ENCODE peak calls at places on chromosome 13, in six cellular contexts. A, F, D, X, S and E are unnamed samples.

GRCh38 chr13:111245781-111246384 is 74.6 kb upstream of the TEX29 start:
- DNase-seq in A (no peak), F (peak; percentile 76), D (peak; percentile 45), X (no peak), S (no peak), E (no peak)

GRCh38 chr13:111337741-111338140 is 17.3 kb downstream of the TEX29 start:
- DNase-seq in A (no peak), F (no peak), D (peak; percentile 8), X (no peak), S (no peak), E (no peak)

GRCh38 chr13:58884353-58884752 is 1252.8 kb downstream of the PCDH17 start:
- DNase-seq in A (no peak), F (no peak), D (no peak), X (no peak), S (no peak), E (no peak)

GRCh38 chr13:55000043-55000442 is 1971.4 kb downstream of the OLFM4 start:
- DNase-seq in A (no peak), F (no peak), D (no peak), X (no peak), S (no peak), E (no peak)

GRCh38 chr13:97431365-97431764 is 2.6 kb upstream of the RAP2A start:
- DNase-seq in A (no peak), F (no peak), D (no peak), X (no peak), S (no peak), E (no peak)

GRCh38 chr13:24351423-24351822 is 42.0 kb downstream of the C1QTNF9 start:
- DNase-seq in A (no peak), F (no peak), D (no peak), X (no peak), S (no peak), E (no peak)

GRCh38 chr13:47903836-47904235 is 97.2 kb downstream of the SUCLA2 start:
- DNase-seq in A (no peak), F (no peak), D (peak; percentile 83), X (no peak), S (no peak), E (no peak)

GRCh38 chr13:101917833-101918755 is 465.6 kb downstream of the ITGBL1 start:
- DNase-seq in A (no peak), F (no peak), D (no peak), X (no peak), S (no peak), E (no peak)

GRCh38 chr13:99322297-99323103 is 15.3 kb upstream of the GPR183 start:
- DNase-seq in A (peak; percentile 85), F (peak; percentile 38), D (peak; percentile 88), X (peak; percentile 41), S (no peak), E (no peak)

GRCh38 chr13:79527698-79528097 is 46.7 kb downstream of the NDFIP2 start:
- DNase-seq in A (no peak), F (no peak), D (no peak), X (no peak), S (no peak), E (no peak)

GRCh38 chr13:105035092-105035491 is 1500.4 kb downstream of the EFNB2 start:
- DNase-seq in A (no peak), F (no peak), D (peak; percentile 3), X (no peak), S (no peak), E (no peak)

GRCh38 chr13:24185591-24186232 is 25.2 kb downstream of the SPATA13 start:
- DNase-seq in A (no peak), F (no peak), D (peak; percentile 69), X (no peak), S (no peak), E (no peak)

GRCh38 chr13:113333076-113333475 is 30.9 kb downstream of the GRTP1 start:
- DNase-seq in A (no peak), F (no peak), D (no peak), X (no peak), S (no peak), E (no peak)

GRCh38 chr13:113413178-113413897 is 40.0 kb downstream of the ADPRHL1 start:
- DNase-seq in A (no peak), F (no peak), D (no peak), X (no peak), S (no peak), E (no peak)

GRCh38 chr13:48833412-48833811 is 142.3 kb upstream of the FNDC3A start:
- DNase-seq in A (no peak), F (no peak), D (no peak), X (no peak), S (no peak), E (no peak)

GRCh38 chr13:80361883-80362327 is 21.0 kb upstream of the SPRY2 start:
- DNase-seq in A (peak; percentile 53), F (no peak), D (no peak), X (no peak), S (no peak), E (no peak)

GRCh38 chr13:32048816-32049215 is 17.2 kb downstream of the FRY start:
- DNase-seq in A (no peak), F (no peak), D (no peak), X (no peak), S (no peak), E (no peak)

GRCh38 chr13:106533101-106533939 is 2.1 kb downstream of the EFNB2 start:
- DNase-seq in A (peak; percentile 34), F (peak; percentile 18), D (peak; percentile 89), X (peak; percentile 2), S (peak; percentile 34), E (no peak)

GRCh38 chr13:97498419-97498818 is 64.5 kb downstream of the RAP2A start:
- DNase-seq in A (no peak), F (no peak), D (no peak), X (no peak), S (no peak), E (no peak)

GRCh38 chr13:25990801-25991200 is 61.0 kb downstream of the SHISA2 start:
- DNase-seq in A (no peak), F (no peak), D (peak; percentile 59), X (no peak), S (no peak), E (no peak)

GRCh38 chr13:74205313-74205690 is 71.1 kb upstream of the KLF12 start:
- DNase-seq in A (no peak), F (no peak), D (no peak), X (no peak), S (no peak), E (no peak)

GRCh38 chr13:28978574-28978973 is 158.4 kb downstream of the MTUS2 start:
- DNase-seq in A (no peak), F (no peak), D (no peak), X (no peak), S (no peak), E (no peak)

GRCh38 chr13:109979186-109979585 is 192.8 kb upstream of the IRS2 start:
- DNase-seq in A (no peak), F (no peak), D (no peak), X (no peak), S (no peak), E (no peak)

GRCh38 chr13:49395416-49396277 is 48.2 kb downstream of the CAB39L start:
- DNase-seq in A (no peak), F (no peak), D (no peak), X (no peak), S (no peak), E (no peak)

GRCh38 chr13:45413826-45414312 is 4.3 kb downstream of the SLC25A30 start:
- DNase-seq in A (no peak), F (no peak), D (no peak), X (no peak), S (no peak), E (no peak)

GRCh38 chr13:79385694-79386093 is 20.4 kb downstream of the RBM26 start:
- DNase-seq in A (peak; percentile 92), F (no peak), D (peak; percentile 33), X (no peak), S (no peak), E (peak; percentile 37)

GRCh38 chr13:40464349-40464748 is 202.1 kb downstream of the FOXO1 start:
- DNase-seq in A (peak; percentile 30), F (no peak), D (no peak), X (no peak), S (no peak), E (no peak)